ENCODE peak calls at places on chromosomes 13 and 19, in nine cellular contexts. Q, U, W, T, P, E, G, O and J are unnamed samples. For H3K36me3, the result is how much of the 10 kb centered on the place peaks cover.

GRCh38 chr19:10892256-10892655 is 20.9 kb downstream of the CARM1 start:
- DNase-seq in U (no peak), G (no peak), O (no peak), W (no peak), T (no peak), P (no peak), Q (no peak), E (no peak), J (no peak)

GRCh38 chr19:43524922-43525835 is 1.8 kb downstream of the ETHE1 start:
- DNase-seq in P (peak), T (no peak), G (peak), Q (peak), O (peak), W (peak), E (no peak), U (peak), J (peak)

GRCh38 chr19:18771328-18772242 is 19.5 kb downstream of the COMP start:
- DNase-seq in U (no peak), W (no peak), G (peak), Q (no peak), P (no peak), T (no peak), O (no peak), E (no peak), J (no peak)

GRCh38 chr19:35291916-35292315 is at the start of gene MAG:
- DNase-seq in P (no peak), O (no peak), G (no peak), U (no peak), T (no peak), E (no peak), W (no peak), Q (no peak), J (no peak)

GRCh38 chr19:46753420-46754155 is 7.3 kb upstream of the STRN4 start:
- DNase-seq in W (peak), T (no peak), U (no peak), E (no peak), Q (no peak), O (no peak), P (no peak), G (peak), J (peak)

GRCh38 chr19:46412034-46412982 is 1.1 kb downstream of the CCDC8 start:
- DNase-seq in E (no peak), W (no peak), T (no peak), P (no peak), U (no peak), O (no peak), G (no peak), Q (no peak), J (no peak)

GRCh38 chr13:37342205-37342604 is 236.7 kb upstream of the CSNK1A1L start:
- DNase-seq in W (no peak), U (no peak), O (no peak), T (no peak), E (no peak), G (no peak), Q (no peak), P (no peak), J (no peak)

GRCh38 chr19:53909471-53910169 is 542 bp downstream of the CACNG7 start:
- DNase-seq in E (no peak), W (no peak), G (no peak), U (no peak), Q (no peak), T (no peak), O (no peak), P (no peak), J (no peak)

GRCh38 chr19:20077791-20078463 is at the start of gene ZNF90:
- DNase-seq in E (peak), G (peak), Q (peak), T (peak), O (peak), U (peak), W (peak), P (peak), J (peak)

GRCh38 chr19:38442736-38443135 is 9.2 kb downstream of the RYR1 start:
- DNase-seq in W (no peak), U (no peak), Q (no peak), T (no peak), E (no peak), O (no peak), P (no peak), G (no peak), J (no peak)

GRCh38 chr13:74869846-74870245 is 612.1 kb downstream of the TBC1D4 start:
- DNase-seq in G (no peak), P (no peak), T (no peak), U (no peak), E (no peak), O (no peak), Q (no peak), W (no peak), J (peak)

GRCh38 chr19:53868892-53869804 is 1.5 kb downstream of the MYADM start:
- DNase-seq in O (peak), T (peak), U (peak), E (peak), G (peak), Q (peak), P (peak), W (peak), J (peak)

DNA sequence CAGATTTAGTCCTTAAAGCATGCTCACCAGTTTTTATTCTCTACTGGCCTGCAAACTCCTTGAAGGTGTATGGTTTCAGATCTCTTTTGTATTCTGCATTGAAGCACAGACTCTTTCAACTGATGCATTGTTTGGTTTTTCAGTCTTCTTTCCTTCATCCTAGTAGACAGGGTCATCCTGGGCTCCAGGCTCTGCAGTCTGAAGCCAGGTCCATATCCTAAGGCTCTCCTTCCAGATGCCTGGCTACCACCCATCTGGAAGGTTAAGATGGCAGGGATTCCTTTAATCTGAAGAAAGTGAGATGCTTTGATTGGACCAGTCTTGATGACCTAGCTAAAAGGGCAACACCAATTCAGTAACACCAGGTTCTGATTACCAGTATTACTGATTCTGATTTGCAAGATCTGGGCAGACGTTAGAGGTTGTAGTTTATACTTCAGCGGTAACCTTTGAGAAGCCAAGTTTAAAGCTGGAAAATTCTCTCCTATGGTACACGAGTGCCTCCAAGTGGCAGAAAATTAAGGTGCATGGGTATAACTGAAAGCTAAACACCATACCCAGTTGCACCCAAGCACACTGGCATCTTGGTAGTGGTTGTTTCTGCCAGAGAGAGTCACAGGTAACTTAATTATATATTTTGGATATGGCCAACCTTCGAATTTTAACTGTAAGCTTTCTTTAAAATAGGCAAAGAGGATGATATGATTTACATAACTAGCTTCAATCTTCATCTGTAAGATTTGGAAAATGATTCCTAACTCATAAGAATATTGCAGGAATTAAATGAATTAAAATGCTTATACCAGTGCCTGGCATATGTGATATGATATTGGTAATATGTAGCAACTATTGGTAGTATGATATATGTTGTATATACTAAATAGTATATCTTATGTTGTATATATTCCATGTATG is 1651.9 kb upstream of the MIR17HG start:
- DNase-seq in P (no peak), W (no peak), E (no peak), U (no peak), O (peak), G (peak), T (no peak), Q (no peak), J (peak)
- TF ChIP-seq CTCF in P (peak), W (peak), E (peak), U (no peak), O (peak), G (peak), T (no peak), Q (peak), J (peak)

DNA sequence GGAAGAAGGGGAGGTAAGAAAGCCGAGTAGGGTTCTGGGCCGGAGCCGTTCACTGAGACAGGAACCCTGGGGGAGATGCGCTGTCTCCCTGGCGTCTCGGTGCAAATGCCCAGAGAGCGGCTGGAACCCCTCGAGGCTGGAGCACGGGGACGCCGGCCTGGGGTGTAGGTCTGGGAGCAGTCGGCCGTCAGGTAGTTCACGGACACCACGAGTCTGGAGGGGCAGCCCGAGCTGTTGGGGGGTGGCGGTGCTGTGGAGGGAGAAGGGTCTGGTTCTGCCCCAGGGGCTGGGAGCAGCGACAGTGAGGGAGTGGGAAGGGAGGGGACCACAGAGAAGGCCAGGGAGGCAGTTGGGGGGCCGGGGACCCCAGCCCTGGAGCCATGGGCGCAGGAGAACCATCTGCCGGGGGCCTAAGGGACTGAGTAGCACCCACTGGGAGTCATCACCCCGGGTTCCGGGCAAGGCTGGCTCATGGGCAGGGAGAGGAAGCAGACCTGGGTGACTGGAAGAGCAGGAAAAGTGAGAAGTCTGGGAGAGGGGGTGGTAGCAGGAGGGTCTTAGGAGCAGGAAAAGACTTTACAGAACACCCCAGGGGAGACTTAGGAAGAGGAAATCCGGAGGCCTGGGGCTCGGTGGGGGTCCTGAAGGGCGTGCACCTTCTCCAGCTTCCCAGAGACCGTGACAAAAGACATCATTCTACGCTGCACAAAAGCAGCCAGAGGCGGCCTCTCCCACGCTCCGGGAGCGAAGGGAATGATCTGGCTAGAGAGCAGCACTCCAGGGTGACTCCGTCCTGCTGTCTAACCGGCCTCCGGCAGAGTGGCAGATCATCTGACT is 173.1 kb upstream of the SOX1 start:
- DNase-seq in W (no peak), T (no peak), E (peak), O (no peak), Q (no peak), G (peak), P (no peak), U (no peak), J (no peak)
- H3K36me3 ChIP-seq in W (under half), T (under half), E (under half), O (under half), Q (under half), G (under half), P (under half), U (under half), J (under half)

DNA sequence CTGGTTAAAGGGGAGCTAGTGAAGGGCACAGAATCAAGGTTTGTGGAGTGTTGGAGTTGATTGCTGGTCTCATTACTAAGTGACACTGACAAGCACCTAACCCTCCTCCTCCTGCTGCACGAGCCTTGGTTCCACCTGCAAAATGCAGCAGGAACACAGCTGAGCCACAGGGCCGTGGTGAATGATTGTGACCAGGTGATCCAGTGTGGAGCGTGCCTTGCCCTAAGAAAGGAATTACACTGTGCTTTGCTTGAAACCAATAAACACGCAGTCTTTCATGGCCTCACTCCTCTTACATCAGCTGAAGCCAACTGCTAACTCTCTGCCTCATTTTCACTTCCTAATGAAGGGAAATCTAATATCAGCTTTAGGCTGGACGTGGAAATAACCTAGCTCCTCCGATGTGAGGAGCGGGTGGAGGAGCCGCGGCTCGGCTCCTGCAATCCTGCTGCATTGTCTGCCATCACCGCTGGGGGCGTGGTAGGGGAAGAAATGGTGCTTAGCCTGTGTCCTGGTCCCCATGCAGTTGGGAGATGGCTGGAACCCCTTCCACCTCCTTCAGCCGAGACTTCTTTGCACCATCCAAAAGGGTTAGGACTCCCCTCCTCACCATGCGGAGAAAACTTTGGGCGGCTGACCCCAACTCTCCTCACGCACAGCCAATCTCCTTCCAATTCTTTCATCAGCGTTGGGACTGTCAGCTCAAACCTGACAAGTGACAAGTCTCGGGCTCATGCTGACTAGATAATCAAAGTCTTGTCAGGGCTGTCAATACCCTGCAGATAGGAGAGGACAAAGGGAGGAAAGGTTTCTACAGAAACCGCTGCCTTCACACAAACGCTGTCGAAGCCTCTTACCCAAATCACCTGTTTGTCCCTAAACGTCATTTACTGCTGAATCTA is 427.9 kb downstream of the ZNF536 start:
- DNase-seq in W (peak), O (no peak), U (no peak), Q (no peak), T (no peak), E (no peak), G (no peak), P (peak), J (peak)
- TF ChIP-seq CTCF in W (peak), O (peak), U (peak), Q (peak), T (peak), E (peak), G (peak), P (peak), J (peak)

GRCh38 chr19:55303477-55303876 is 19.7 kb downstream of the BRSK1 start:
- DNase-seq in E (no peak), W (no peak), Q (no peak), P (no peak), G (no peak), T (no peak), U (no peak), O (no peak), J (no peak)

GRCh38 chr19:55304279-55304978 is 20.6 kb downstream of the BRSK1 start:
- DNase-seq in W (no peak), Q (no peak), E (no peak), O (no peak), P (no peak), T (no peak), G (peak), U (no peak), J (peak)

GRCh38 chr19:55300821-55301458 is 17.1 kb downstream of the BRSK1 start:
- DNase-seq in G (no peak), T (no peak), E (no peak), O (no peak), Q (no peak), P (no peak), W (no peak), U (no peak), J (no peak)

GRCh38 chr19:55299991-55300390 is 16.2 kb downstream of the BRSK1 start:
- DNase-seq in Q (no peak), P (no peak), E (no peak), G (no peak), T (no peak), W (no peak), O (no peak), U (no peak), J (no peak)

DNA sequence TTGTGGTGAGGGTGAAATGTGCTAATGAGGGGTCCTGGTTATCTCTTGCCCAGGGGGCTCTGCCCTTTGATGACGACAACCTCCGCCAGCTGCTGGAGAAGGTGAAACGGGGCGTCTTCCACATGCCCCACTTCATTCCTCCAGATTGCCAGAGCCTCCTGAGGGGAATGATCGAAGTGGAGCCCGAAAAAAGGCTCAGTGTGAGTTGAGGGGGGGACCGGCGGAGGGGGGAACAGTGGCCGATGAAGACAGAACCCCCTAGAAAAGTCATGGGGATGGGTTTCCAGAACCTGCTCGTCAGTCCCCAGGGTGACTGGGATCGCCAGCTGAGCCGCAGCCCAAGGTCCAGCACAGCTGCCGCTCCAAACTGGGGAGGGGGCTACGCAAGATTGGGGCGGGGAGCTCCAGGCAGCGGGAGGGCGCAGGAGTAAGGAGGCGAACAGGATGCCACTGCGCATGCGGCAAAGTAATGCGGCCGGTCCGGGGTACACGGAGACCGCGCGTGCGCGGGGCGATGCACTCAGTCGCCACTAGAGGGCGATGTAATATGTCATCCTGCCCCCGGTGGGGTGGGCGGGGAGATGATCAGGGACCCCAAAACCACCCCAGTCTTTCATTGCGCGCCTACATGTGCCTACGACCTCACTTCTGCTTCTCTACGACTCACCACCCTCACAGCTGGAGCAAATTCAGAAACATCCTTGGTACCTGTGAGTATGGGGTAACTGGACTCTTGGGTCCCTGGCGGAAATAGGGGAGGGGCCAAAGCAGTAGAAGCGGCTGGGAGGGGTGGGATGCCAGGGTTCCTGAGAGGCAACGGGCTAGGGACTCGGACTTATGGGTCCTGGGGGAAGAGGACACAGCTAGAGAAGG is 17.9 kb downstream of the BRSK1 start:
- DNase-seq in T (no peak), G (peak), P (peak), W (peak), E (peak), Q (peak), O (peak), U (peak), J (peak)
- H3K36me3 ChIP-seq in T (under half), G (under half), P (under half), W (under half), E (under half), Q (under half), O (under half), U (under half), J (under half)